ENCODE peak calls at places on chromosomes 5 and 9, in four cellular contexts. O is IMR-90, M is H1, H is H9. B is an unnamed sample.

GRCh38 chr9:107190031-107190935 is 92.8 kb upstream of the RAD23B start:
- DNase-seq in O (peak; percentile 80), M (no peak), H (no peak), B (peak; percentile 97)

GRCh38 chr5:169956756-169957155 is 23.5 kb downstream of the INSYN2B start:
- DNase-seq in O (peak; percentile 46), M (no peak), H (no peak), B (no peak)

GRCh38 chr5:55868846-55869245 is 17.7 kb downstream of the IL31RA start:
- DNase-seq in O (peak; percentile 99), M (no peak), H (no peak), B (no peak)

GRCh38 chr9:37960631-37961030 is 56.7 kb upstream of the SLC25A51 start:
- DNase-seq in O (no peak), M (no peak), H (no peak), B (no peak)

GRCh38 chr9:125674981-125675973 is 31.7 kb downstream of the MAPKAP1 start:
- DNase-seq in O (peak; percentile 87), M (no peak), H (no peak), B (peak; percentile 82)

GRCh38 chr9:115691686-115692085 is 461.9 kb upstream of the PAPPA start:
- DNase-seq in O (peak; percentile 90), M (no peak), H (no peak), B (peak; percentile 16)

GRCh38 chr5:80181618-80182211 is 74.1 kb downstream of the SERINC5 start:
- DNase-seq in O (no peak), M (no peak), H (no peak), B (no peak)

GRCh38 chr5:176874198-176874780 is 24.9 kb downstream of the HK3 start:
- DNase-seq in O (no peak), M (no peak), H (no peak), B (no peak)

GRCh38 chr5:75756191-75756590 is 39.0 kb upstream of the POC5 start:
- DNase-seq in O (no peak), M (no peak), H (no peak), B (no peak)

GRCh38 chr5:84016090-84016489 is 295.4 kb upstream of the HAPLN1 start:
- DNase-seq in O (peak; percentile 65), M (no peak), H (no peak), B (no peak)

DNA sequence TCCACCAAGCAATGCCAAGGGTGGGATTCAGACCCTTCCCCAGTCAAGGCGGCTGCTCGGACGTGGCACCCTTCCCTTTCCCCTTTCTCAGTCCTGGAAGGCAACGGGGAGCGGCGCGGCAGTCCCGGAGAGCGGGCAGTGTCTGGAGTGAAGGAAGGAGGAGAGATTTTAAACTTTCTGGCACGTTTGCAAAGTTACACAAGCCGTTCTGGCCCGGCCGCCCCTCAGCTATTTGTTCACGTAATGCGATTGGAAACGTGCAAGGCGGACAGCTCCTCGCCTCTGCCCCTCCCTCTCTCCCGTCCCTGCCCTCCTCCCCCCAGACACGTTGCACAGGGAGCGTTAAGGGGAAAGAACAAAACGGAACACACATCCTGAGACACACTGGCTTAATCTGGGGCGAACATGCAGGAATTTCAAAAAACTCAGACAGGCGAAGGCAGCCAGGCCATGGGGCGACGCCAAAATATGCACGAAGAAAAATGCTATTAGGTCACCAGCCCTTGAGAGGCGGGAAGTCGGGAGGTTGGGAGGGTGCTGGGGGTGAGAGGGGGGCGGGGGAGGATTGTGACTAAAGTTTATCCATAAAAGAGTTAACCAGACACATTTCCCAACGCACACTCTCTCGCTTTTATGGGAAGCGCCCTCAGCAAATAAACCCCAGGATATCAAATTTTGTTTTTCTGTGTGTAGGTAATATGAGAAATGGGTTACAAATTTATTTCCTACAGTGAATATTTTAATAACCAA is at the start of gene LOX:
- DNase-seq in O (peak; percentile 98), M (no peak), H (peak; percentile 50), B (peak; percentile 65)
- H3K4ac ChIP-seq in O (peak within 1 kb of the TSS; percentile 95), M (no peak within 1 kb of the TSS), H (no peak within 1 kb of the TSS), B (no peak within 1 kb of the TSS)

GRCh38 chr9:28491121-28491520 is 917.8 kb upstream of the C9orf72 start:
- DNase-seq in O (no peak), M (no peak), H (no peak), B (no peak)
- H3K56ac ChIP-seq in O (no peak overlapping the region), M (no peak overlapping the region), H (no peak overlapping the region), B (no peak overlapping the region)

GRCh38 chr9:135085830-135086546 is 1.5 kb upstream of the OLFM1 start:
- DNase-seq in O (peak; percentile 43), M (peak; percentile 65), H (peak; percentile 87), B (peak; percentile 87)

GRCh38 chr9:135088348-135088978 is 995 bp downstream of the OLFM1 start:
- DNase-seq in O (no peak), M (no peak), H (no peak), B (no peak)

GRCh38 chr9:135086597-135087488 is 625 bp upstream of the OLFM1 start:
- DNase-seq in O (no peak), M (no peak), H (peak; percentile 55), B (no peak)

GRCh38 chr9:135087899-135088347 is 455 bp downstream of the OLFM1 start:
- DNase-seq in O (no peak), M (no peak), H (no peak), B (peak; percentile 30)

DNA sequence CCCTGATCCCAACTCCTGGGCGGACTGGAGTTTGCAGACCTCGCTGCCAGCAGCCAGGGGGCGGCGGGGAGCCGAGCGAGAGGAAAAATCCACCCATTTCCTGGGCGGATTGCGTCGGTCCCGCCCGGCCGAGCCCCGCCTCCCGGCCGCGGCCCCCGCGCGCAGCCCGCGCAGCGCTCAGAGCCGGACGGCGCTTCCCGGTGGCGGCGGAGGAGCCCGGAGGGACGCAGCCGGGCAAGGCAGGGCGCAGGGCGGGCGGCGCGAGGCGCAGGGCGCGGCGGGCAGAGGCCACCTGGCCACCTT is at the start of gene OLFM1:
- DNase-seq in O (peak; percentile 46), M (peak; percentile 46), H (peak; percentile 85), B (peak; percentile 84)
- H3K23ac ChIP-seq in O (no peak within 1 kb of the TSS), M (no peak within 1 kb of the TSS), H (no peak within 1 kb of the TSS), B (no peak within 1 kb of the TSS)

GRCh38 chr5:113378960-113379541 is 55.7 kb downstream of the TSSK1B start:
- DNase-seq in O (peak; percentile 62), M (peak; percentile 44), H (peak; percentile 71), B (peak; percentile 79)
- H3K4ac ChIP-seq in O (no peak overlapping the region), M (no peak overlapping the region), H (no peak overlapping the region), B (no peak overlapping the region)

DNA sequence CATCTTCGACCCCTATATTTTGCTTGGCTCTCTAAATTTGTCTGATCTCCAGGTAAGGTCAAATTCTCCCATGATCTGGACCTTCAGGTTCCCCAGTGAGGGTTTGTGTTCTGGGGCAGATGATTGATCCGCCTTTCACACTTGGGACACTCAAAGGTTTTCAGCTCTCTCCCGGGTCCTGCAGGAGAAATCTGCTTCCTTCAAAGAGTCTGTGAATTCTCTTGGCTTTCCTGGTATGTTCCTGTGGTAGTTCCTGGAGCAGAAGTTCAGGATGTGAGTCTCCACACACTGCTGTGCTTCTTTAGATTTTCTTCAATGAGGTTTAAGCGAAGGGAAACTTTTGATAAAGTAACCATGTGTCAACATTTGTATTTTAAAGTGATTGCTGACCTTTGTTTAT is 318.0 kb downstream of the TAF11L14 start:
- DNase-seq in O (no peak), M (no peak), H (no peak), B (peak; percentile 3)
- H3K56ac ChIP-seq in O (no peak overlapping the region), M (no peak overlapping the region), H (no peak overlapping the region), B (no peak overlapping the region)

DNA sequence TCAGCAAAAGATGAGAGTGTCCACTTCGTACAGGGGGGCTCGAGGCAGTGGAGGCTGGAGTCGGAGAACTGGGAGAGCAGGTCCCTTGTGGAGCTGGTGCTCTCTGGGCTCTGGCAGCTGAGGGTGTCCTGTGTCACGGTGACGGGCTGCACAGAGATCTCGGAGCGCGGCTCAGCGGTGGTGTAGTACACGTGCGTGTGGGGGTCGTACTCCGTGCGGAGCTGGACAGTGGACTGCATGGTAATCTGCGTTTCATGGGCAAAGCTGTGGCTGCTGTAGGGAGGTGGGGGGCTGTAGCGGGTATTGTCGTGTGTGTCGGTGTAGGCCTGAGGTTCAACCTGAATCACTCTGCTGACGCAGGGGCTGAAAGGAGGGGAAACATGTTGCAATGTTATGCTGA is 48.0 kb downstream of the PTCH1 start:
- DNase-seq in O (no peak), M (no peak), H (no peak), B (no peak)
- H3K23ac ChIP-seq in O (no peak overlapping the region), M (no peak overlapping the region), H (no peak overlapping the region), B (no peak overlapping the region)

DNA sequence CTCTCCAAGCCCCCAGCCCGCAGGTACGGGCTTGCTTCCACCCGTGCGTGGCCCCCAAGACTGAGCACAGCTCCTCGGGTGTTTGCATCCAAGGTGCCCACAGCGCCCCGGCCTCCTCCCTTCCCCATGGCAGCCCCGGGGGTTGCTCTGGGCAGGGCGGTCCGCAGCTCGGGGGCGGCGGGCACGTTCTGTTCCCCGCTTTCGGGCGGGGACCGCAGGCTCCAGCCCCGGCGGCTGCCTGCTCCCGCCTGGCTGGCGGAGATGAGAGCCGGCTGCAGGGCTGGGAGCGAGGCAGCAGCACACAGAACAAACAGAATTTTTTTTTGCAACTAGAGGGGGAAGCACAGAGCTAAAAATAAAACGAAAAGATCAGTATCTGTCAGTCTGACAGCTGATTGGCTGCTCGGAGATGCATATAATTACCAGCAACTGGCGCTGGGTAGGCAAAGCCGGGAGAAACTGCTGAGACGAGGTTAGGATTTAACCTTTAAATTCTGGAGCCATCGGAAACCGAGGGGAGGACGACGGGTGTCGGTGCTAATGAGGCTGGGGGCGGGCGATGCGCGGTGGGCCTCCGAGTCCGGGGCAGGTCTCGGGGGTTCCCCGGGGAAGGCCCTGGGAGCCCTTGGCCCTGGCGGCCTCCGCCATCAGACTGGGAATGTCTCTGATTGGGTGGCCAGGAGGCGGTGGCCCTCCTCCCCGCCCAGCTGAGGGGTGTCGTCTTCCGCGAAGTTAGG is 142.7 kb upstream of the IER5L start:
- DNase-seq in O (peak; percentile 82), M (no peak), H (peak; percentile 64), B (peak; percentile 95)
- H3K4ac ChIP-seq in O (peak overlapping the region; percentile 98), M (peak overlapping the region; percentile 44), H (no peak overlapping the region), B (peak overlapping the region; percentile 8)

GRCh38 chr5:174101331-174101730 is 55.8 kb downstream of the NSG2 start:
- DNase-seq in O (no peak), M (no peak), H (no peak), B (no peak)
- H3K56ac ChIP-seq in O (no peak overlapping the region), M (no peak overlapping the region), H (no peak overlapping the region), B (no peak overlapping the region)

GRCh38 chr9:127874301-127875216 is 2.9 kb downstream of the AK1 start:
- DNase-seq in O (no peak), M (no peak), H (no peak), B (no peak)
- H3K23ac ChIP-seq in O (no peak overlapping the region), M (no peak overlapping the region), H (no peak overlapping the region), B (no peak overlapping the region)

GRCh38 chr5:116536279-116537161 is 38.1 kb downstream of the SEMA6A start:
- DNase-seq in O (no peak), M (no peak), H (no peak), B (no peak)

GRCh38 chr5:116531635-116532034 is 43.0 kb downstream of the SEMA6A start:
- DNase-seq in O (no peak), M (no peak), H (no peak), B (peak; percentile 69)

GRCh38 chr5:116532762-116533525 is 41.7 kb downstream of the SEMA6A start:
- DNase-seq in O (no peak), M (no peak), H (no peak), B (peak; percentile 18)

GRCh38 chr5:116531117-116531516 is 43.5 kb downstream of the SEMA6A start:
- DNase-seq in O (no peak), M (no peak), H (no peak), B (no peak)

GRCh38 chr5:116534988-116535387 is 39.6 kb downstream of the SEMA6A start:
- DNase-seq in O (no peak), M (no peak), H (no peak), B (no peak)
- H3K4ac ChIP-seq in O (no peak overlapping the region), M (no peak overlapping the region), H (no peak overlapping the region), B (no peak overlapping the region)